ENCODE peak calls at places on chromosomes 4 and X, in nine cellular contexts. One of them, this sample, is unnamed.

GRCh38 chrX:24498181-24498580 is 33.1 kb downstream of the PDK3 start:
- DNase-seq in neural progenitor cell: peak; percentile 41
- DNase-seq in mucosa of descending colon: no peak
- DNase-seq in stomach: no peak
- DNase-seq in pancreas: no peak
- DNase-seq in tibial nerve: peak; percentile 21
- DNase-seq in A549: peak; percentile 51
- DNase-seq in lower lobe of right lung: no peak
- DNase-seq in tibial artery: peak; percentile 66
- DNase-seq in this sample: no peak

GRCh38 chrX:49096419-49096818 is 16.7 kb upstream of the WDR45 start:
- DNase-seq in tibial nerve: no peak
- DNase-seq in neural progenitor cell: no peak
- DNase-seq in lower lobe of right lung: no peak
- DNase-seq in pancreas: no peak
- DNase-seq in stomach: no peak
- DNase-seq in mucosa of descending colon: no peak
- DNase-seq in A549: no peak
- DNase-seq in tibial artery: no peak
- DNase-seq in this sample: no peak

GRCh38 chrX:152735860-152736511 is 2.4 kb downstream of the MAGEA12 start:
- DNase-seq in neural progenitor cell: no peak
- DNase-seq in tibial nerve: no peak
- DNase-seq in lower lobe of right lung: no peak
- DNase-seq in pancreas: no peak
- DNase-seq in A549: no peak
- DNase-seq in tibial artery: no peak
- DNase-seq in mucosa of descending colon: no peak
- DNase-seq in stomach: no peak
- DNase-seq in this sample: peak; percentile 75

GRCh38 chrX:44308869-44309268 is 34.6 kb downstream of the EFHC2 start:
- DNase-seq in lower lobe of right lung: no peak
- DNase-seq in pancreas: no peak
- DNase-seq in stomach: no peak
- DNase-seq in neural progenitor cell: no peak
- DNase-seq in tibial artery: no peak
- DNase-seq in tibial nerve: no peak
- DNase-seq in A549: no peak
- DNase-seq in mucosa of descending colon: no peak
- DNase-seq in this sample: no peak

GRCh38 chr4:61427818-61428495 is 227.8 kb downstream of the ADGRL3 start:
- DNase-seq in tibial artery: no peak
- DNase-seq in mucosa of descending colon: no peak
- DNase-seq in A549: no peak
- DNase-seq in tibial nerve: no peak
- DNase-seq in lower lobe of right lung: no peak
- DNase-seq in pancreas: no peak
- DNase-seq in stomach: no peak
- DNase-seq in neural progenitor cell: no peak
- DNase-seq in this sample: no peak

GRCh38 chr4:6768539-6768905 is 14.0 kb upstream of the KIAA0232 start:
- DNase-seq in pancreas: peak; percentile 49
- DNase-seq in neural progenitor cell: no peak
- DNase-seq in lower lobe of right lung: peak; percentile 36
- DNase-seq in tibial artery: peak; percentile 83
- DNase-seq in mucosa of descending colon: no peak
- DNase-seq in A549: no peak
- DNase-seq in tibial nerve: no peak
- DNase-seq in stomach: no peak
- DNase-seq in this sample: no peak

GRCh38 chrX:66030505-66031317 is 9.2 kb downstream of the VSIG4 start:
- DNase-seq in A549: peak; percentile 21
- DNase-seq in tibial nerve: no peak
- DNase-seq in neural progenitor cell: peak; percentile 47
- DNase-seq in pancreas: no peak
- DNase-seq in tibial artery: no peak
- DNase-seq in lower lobe of right lung: no peak
- DNase-seq in mucosa of descending colon: no peak
- DNase-seq in stomach: no peak
- DNase-seq in this sample: no peak

GRCh38 chr4:151166662-151167061 is 67.2 kb downstream of the RPS3A start:
- DNase-seq in mucosa of descending colon: no peak
- DNase-seq in tibial artery: no peak
- DNase-seq in stomach: no peak
- DNase-seq in tibial nerve: no peak
- DNase-seq in pancreas: no peak
- DNase-seq in lower lobe of right lung: no peak
- DNase-seq in neural progenitor cell: no peak
- DNase-seq in A549: no peak
- DNase-seq in this sample: no peak

GRCh38 chrX:77979870-77980269 is 10.4 kb upstream of the PGAM4 start:
- DNase-seq in tibial nerve: no peak
- DNase-seq in A549: no peak
- DNase-seq in tibial artery: no peak
- DNase-seq in mucosa of descending colon: no peak
- DNase-seq in neural progenitor cell: no peak
- DNase-seq in lower lobe of right lung: no peak
- DNase-seq in pancreas: no peak
- DNase-seq in stomach: no peak
- DNase-seq in this sample: no peak

GRCh38 chr4:61442936-61443335 is 242.8 kb downstream of the ADGRL3 start:
- DNase-seq in A549: no peak
- DNase-seq in tibial artery: no peak
- DNase-seq in tibial nerve: no peak
- DNase-seq in mucosa of descending colon: no peak
- DNase-seq in pancreas: no peak
- DNase-seq in lower lobe of right lung: no peak
- DNase-seq in neural progenitor cell: no peak
- DNase-seq in stomach: no peak
- DNase-seq in this sample: no peak

GRCh38 chrX:136961594-136962135 is 72.1 kb downstream of the GPR101 start:
- DNase-seq in tibial nerve: no peak
- DNase-seq in pancreas: no peak
- DNase-seq in stomach: no peak
- DNase-seq in mucosa of descending colon: no peak
- DNase-seq in lower lobe of right lung: no peak
- DNase-seq in neural progenitor cell: no peak
- DNase-seq in tibial artery: no peak
- DNase-seq in A549: no peak
- DNase-seq in this sample: no peak

GRCh38 chr4:41432889-41433288 is 105.1 kb upstream of the LIMCH1 start:
- DNase-seq in tibial nerve: no peak
- DNase-seq in lower lobe of right lung: no peak
- DNase-seq in tibial artery: no peak
- DNase-seq in pancreas: no peak
- DNase-seq in mucosa of descending colon: no peak
- DNase-seq in neural progenitor cell: peak; percentile 71
- DNase-seq in stomach: no peak
- DNase-seq in A549: peak; percentile 57
- DNase-seq in this sample: no peak

GRCh38 chrX:133677123-133678063 is 262.1 kb upstream of the GPC4 start:
- DNase-seq in A549: no peak
- DNase-seq in pancreas: no peak
- DNase-seq in tibial nerve: no peak
- DNase-seq in tibial artery: no peak
- DNase-seq in lower lobe of right lung: no peak
- DNase-seq in stomach: no peak
- DNase-seq in mucosa of descending colon: no peak
- DNase-seq in neural progenitor cell: no peak
- DNase-seq in this sample: no peak

GRCh38 chrX:100674705-100675104 is 30.7 kb downstream of the SRPX2 start:
- DNase-seq in tibial artery: no peak
- DNase-seq in pancreas: no peak
- DNase-seq in mucosa of descending colon: no peak
- DNase-seq in lower lobe of right lung: no peak
- DNase-seq in stomach: no peak
- DNase-seq in neural progenitor cell: no peak
- DNase-seq in A549: no peak
- DNase-seq in tibial nerve: no peak
- DNase-seq in this sample: no peak

GRCh38 chrX:24226176-24226575 is 76.6 kb downstream of the ZFX start:
- DNase-seq in pancreas: no peak
- DNase-seq in tibial nerve: no peak
- DNase-seq in lower lobe of right lung: no peak
- DNase-seq in stomach: no peak
- DNase-seq in A549: no peak
- DNase-seq in mucosa of descending colon: no peak
- DNase-seq in tibial artery: no peak
- DNase-seq in neural progenitor cell: no peak
- DNase-seq in this sample: no peak

GRCh38 chr4:72006576-72006975 is 25.2 kb upstream of the NPFFR2 start:
- DNase-seq in stomach: no peak
- DNase-seq in tibial nerve: no peak
- DNase-seq in pancreas: no peak
- DNase-seq in tibial artery: no peak
- DNase-seq in lower lobe of right lung: no peak
- DNase-seq in neural progenitor cell: no peak
- DNase-seq in mucosa of descending colon: no peak
- DNase-seq in A549: no peak
- DNase-seq in this sample: no peak

GRCh38 chr4:184237612-184238011 is 19.9 kb upstream of the ENPP6 start:
- DNase-seq in tibial nerve: no peak
- DNase-seq in tibial artery: no peak
- DNase-seq in stomach: no peak
- DNase-seq in A549: no peak
- DNase-seq in mucosa of descending colon: no peak
- DNase-seq in pancreas: no peak
- DNase-seq in neural progenitor cell: no peak
- DNase-seq in lower lobe of right lung: no peak
- DNase-seq in this sample: no peak

GRCh38 chr4:5206391-5206790 is 155.1 kb downstream of the STK32B start:
- DNase-seq in neural progenitor cell: no peak
- DNase-seq in tibial nerve: peak; percentile 16
- DNase-seq in mucosa of descending colon: no peak
- DNase-seq in pancreas: no peak
- DNase-seq in lower lobe of right lung: no peak
- DNase-seq in tibial artery: no peak
- DNase-seq in A549: peak; percentile 9
- DNase-seq in stomach: no peak
- DNase-seq in this sample: no peak

GRCh38 chr4:25370242-25370641 is 6.8 kb upstream of the ANAPC4 start:
- DNase-seq in pancreas: no peak
- DNase-seq in A549: no peak
- DNase-seq in mucosa of descending colon: no peak
- DNase-seq in stomach: no peak
- DNase-seq in lower lobe of right lung: no peak
- DNase-seq in neural progenitor cell: peak; percentile 29
- DNase-seq in tibial artery: no peak
- DNase-seq in tibial nerve: no peak
- DNase-seq in this sample: no peak

GRCh38 chr4:182089326-182089725 is 153.9 kb upstream of the TENM3 start:
- DNase-seq in tibial artery: no peak
- DNase-seq in stomach: no peak
- DNase-seq in lower lobe of right lung: no peak
- DNase-seq in mucosa of descending colon: no peak
- DNase-seq in A549: no peak
- DNase-seq in pancreas: no peak
- DNase-seq in tibial nerve: no peak
- DNase-seq in neural progenitor cell: peak; percentile 25
- DNase-seq in this sample: no peak

GRCh38 chr4:163988391-163988790 is 493.9 kb downstream of the TMA16 start:
- DNase-seq in neural progenitor cell: peak; percentile 51
- DNase-seq in tibial artery: no peak
- DNase-seq in stomach: no peak
- DNase-seq in lower lobe of right lung: no peak
- DNase-seq in pancreas: no peak
- DNase-seq in A549: no peak
- DNase-seq in mucosa of descending colon: no peak
- DNase-seq in tibial nerve: no peak
- DNase-seq in this sample: no peak

GRCh38 chr4:33316033-33316432 is 2595.9 kb downstream of the PCDH7 start:
- DNase-seq in stomach: no peak
- DNase-seq in lower lobe of right lung: no peak
- DNase-seq in neural progenitor cell: no peak
- DNase-seq in pancreas: no peak
- DNase-seq in tibial artery: no peak
- DNase-seq in A549: no peak
- DNase-seq in tibial nerve: no peak
- DNase-seq in mucosa of descending colon: no peak
- DNase-seq in this sample: no peak

GRCh38 chr4:145180298-145181090 is at the start of gene OTUD4:
- DNase-seq in pancreas: peak; percentile 97
- DNase-seq in stomach: peak; percentile 97
- DNase-seq in neural progenitor cell: peak; percentile 98
- DNase-seq in tibial artery: peak; percentile 97
- DNase-seq in tibial nerve: peak; percentile 87
- DNase-seq in mucosa of descending colon: peak; percentile 98
- DNase-seq in A549: peak; percentile 94
- DNase-seq in lower lobe of right lung: peak; percentile 98
- DNase-seq in this sample: peak; percentile 94
- TF ChIP-seq CTCF in pancreas: no peak
- TF ChIP-seq CTCF in stomach: no peak
- TF ChIP-seq CTCF in neural progenitor cell: peak; percentile 35
- TF ChIP-seq CTCF in tibial artery: no peak
- TF ChIP-seq CTCF in tibial nerve: no peak
- TF ChIP-seq CTCF in mucosa of descending colon: no peak
- TF ChIP-seq CTCF in A549: no peak
- TF ChIP-seq CTCF in lower lobe of right lung: peak; percentile 23
- TF ChIP-seq CTCF in this sample: no peak

GRCh38 chr4:173522160-173522873 is 7.7 kb downstream of the HAND2 start:
- DNase-seq in lower lobe of right lung: no peak
- DNase-seq in tibial nerve: peak; percentile 73
- DNase-seq in tibial artery: peak; percentile 95
- DNase-seq in A549: no peak
- DNase-seq in mucosa of descending colon: peak; percentile 72
- DNase-seq in pancreas: peak; percentile 80
- DNase-seq in stomach: peak; percentile 55
- DNase-seq in neural progenitor cell: peak; percentile 89
- DNase-seq in this sample: peak; percentile 58
- H3K4me3 ChIP-seq in lower lobe of right lung: peak overlapping the region; percentile 35
- H3K4me3 ChIP-seq in tibial nerve: peak overlapping the region; percentile 49
- H3K4me3 ChIP-seq in tibial artery: peak overlapping the region; percentile 64
- H3K4me3 ChIP-seq in A549: no peak overlapping the region
- H3K4me3 ChIP-seq in mucosa of descending colon: no peak overlapping the region
- H3K4me3 ChIP-seq in pancreas: peak overlapping the region; percentile 47
- H3K4me3 ChIP-seq in stomach: peak overlapping the region; percentile 58
- H3K4me3 ChIP-seq in neural progenitor cell: peak overlapping the region; percentile 43
- H3K4me3 ChIP-seq in this sample: peak overlapping the region; percentile 7

GRCh38 chr4:3340703-3341088 is 47.9 kb downstream of the RGS12 start:
- DNase-seq in pancreas: peak; percentile 83
- DNase-seq in neural progenitor cell: no peak
- DNase-seq in stomach: peak; percentile 85
- DNase-seq in lower lobe of right lung: peak; percentile 91
- DNase-seq in mucosa of descending colon: no peak
- DNase-seq in tibial nerve: no peak
- DNase-seq in A549: peak; percentile 14
- DNase-seq in tibial artery: no peak
- DNase-seq in this sample: peak; percentile 73
- TF ChIP-seq CTCF in pancreas: peak; percentile 23
- TF ChIP-seq CTCF in neural progenitor cell: no peak
- TF ChIP-seq CTCF in stomach: no peak
- TF ChIP-seq CTCF in lower lobe of right lung: peak; percentile 28
- TF ChIP-seq CTCF in mucosa of descending colon: no peak
- TF ChIP-seq CTCF in tibial nerve: no peak
- TF ChIP-seq CTCF in A549: no peak
- TF ChIP-seq CTCF in tibial artery: no peak
- TF ChIP-seq CTCF in this sample: no peak

DNA sequence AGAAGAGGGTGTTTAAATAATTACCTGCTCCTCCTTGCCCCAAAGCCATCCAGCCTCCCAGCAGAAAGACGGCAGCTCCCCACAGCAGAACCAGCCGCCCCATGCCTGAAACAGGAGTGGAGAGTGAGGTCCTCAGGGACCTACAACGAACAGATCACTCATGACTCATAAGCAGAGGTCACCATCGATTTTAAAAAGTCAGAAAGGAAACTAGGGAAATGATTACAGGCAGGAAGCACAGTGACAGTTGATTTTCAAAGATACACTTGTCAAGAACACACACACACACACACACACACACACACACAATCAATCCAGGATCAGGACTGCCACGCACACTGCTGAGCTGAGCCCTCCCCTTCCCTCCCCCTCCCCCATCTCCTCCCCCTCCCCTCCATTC is at the start of gene CRLF2:
- DNase-seq in pancreas: no peak
- DNase-seq in tibial nerve: no peak
- DNase-seq in mucosa of descending colon: no peak
- DNase-seq in A549: peak; percentile 63
- DNase-seq in neural progenitor cell: no peak
- DNase-seq in lower lobe of right lung: no peak
- DNase-seq in tibial artery: no peak
- DNase-seq in stomach: no peak
- DNase-seq in this sample: peak; percentile 23
- H3K4me3 ChIP-seq in pancreas: no peak within 1 kb of the TSS
- H3K4me3 ChIP-seq in tibial nerve: no peak within 1 kb of the TSS
- H3K4me3 ChIP-seq in mucosa of descending colon: no peak within 1 kb of the TSS
- H3K4me3 ChIP-seq in A549: no peak within 1 kb of the TSS
- H3K4me3 ChIP-seq in neural progenitor cell: no peak within 1 kb of the TSS
- H3K4me3 ChIP-seq in lower lobe of right lung: no peak within 1 kb of the TSS
- H3K4me3 ChIP-seq in tibial artery: no peak within 1 kb of the TSS
- H3K4me3 ChIP-seq in stomach: no peak within 1 kb of the TSS
- H3K4me3 ChIP-seq in this sample: no peak within 1 kb of the TSS

This sample was measured in lower leg skin.